ENCODE peak calls at places on chromosomes 11 and 22, in four cellular contexts. K is HFFc6, L is transverse colon, X is A673. H is an unnamed sample.

GRCh38 chr11:1146311-1146864 is 11.4 kb upstream of the MUC5AC start:
- DNase-seq in K (no peak), L (peak), X (no peak), H (no peak)

GRCh38 chr11:3685923-3686322 is 14.7 kb upstream of the CHRNA10 start:
- DNase-seq in K (no peak), L (no peak), X (no peak), H (no peak)

GRCh38 chr11:113651018-113651417 is 55.1 kb downstream of the TMPRSS5 start:
- DNase-seq in K (no peak), L (no peak), X (no peak), H (no peak)

GRCh38 chr11:108790501-108791299 is 125.8 kb downstream of the DDX10 start:
- DNase-seq in K (no peak), L (no peak), X (no peak), H (no peak)

GRCh38 chr11:69280994-69281393 is 13.0 kb upstream of the MYEOV start:
- DNase-seq in K (peak), L (no peak), X (no peak), H (no peak)

GRCh38 chr22:37303821-37304274 is 21.5 kb downstream of the CYTH4 start:
- DNase-seq in K (peak), L (no peak), X (no peak), H (no peak)

GRCh38 chr11:133927690-133928627 is 28.8 kb downstream of the IGSF9B start:
- DNase-seq in K (peak), L (peak), X (peak), H (peak)

GRCh38 chr11:125062196-125062930 is 742 bp upstream of the SLC37A2 start:
- DNase-seq in K (no peak), L (no peak), X (no peak), H (no peak)

GRCh38 chr11:62132689-62133293 is 9.0 kb downstream of the INCENP start:
- DNase-seq in K (no peak), L (no peak), X (no peak), H (no peak)

GRCh38 chr11:8296872-8297271 is 33.2 kb upstream of the LMO1 start:
- DNase-seq in K (no peak), L (no peak), X (no peak), H (no peak)

GRCh38 chr11:109697140-109697843 is 275.3 kb downstream of the C11orf87 start:
- DNase-seq in K (peak), L (no peak), X (peak), H (no peak)

GRCh38 chr11:61955031-61955415 is 4.9 kb downstream of the BEST1 start:
- DNase-seq in K (peak), L (peak), X (peak), H (no peak)

GRCh38 chr11:129881570-129882170 is 13.7 kb downstream of the NFRKB start:
- DNase-seq in K (peak), L (no peak), X (peak), H (peak)

GRCh38 chr11:381501-382072 is 12.3 kb downstream of the B4GALNT4 start:
- DNase-seq in K (no peak), L (no peak), X (no peak), H (no peak)

GRCh38 chr11:72316984-72317383 is 73.0 kb upstream of the PHOX2A start:
- DNase-seq in K (no peak), L (no peak), X (no peak), H (no peak)

GRCh38 chr11:108117746-108118371 is 3.5 kb upstream of the ACAT1 start:
- DNase-seq in K (peak), L (no peak), X (peak), H (no peak)

GRCh38 chr22:41888638-41889200 is 26.2 kb downstream of the SHISA8 start:
- DNase-seq in K (no peak), L (no peak), X (no peak), H (no peak)

GRCh38 chr11:117382746-117383145 is 55.1 kb downstream of the CEP164 start:
- DNase-seq in K (no peak), L (no peak), X (no peak), H (no peak)

GRCh38 chr11:27528711-27529110 is 22.1 kb upstream of the LIN7C start:
- DNase-seq in K (no peak), L (no peak), X (no peak), H (no peak)
- TF ChIP-seq CTCF in K (peak), L (no peak), X (no peak), H (no peak)

DNA sequence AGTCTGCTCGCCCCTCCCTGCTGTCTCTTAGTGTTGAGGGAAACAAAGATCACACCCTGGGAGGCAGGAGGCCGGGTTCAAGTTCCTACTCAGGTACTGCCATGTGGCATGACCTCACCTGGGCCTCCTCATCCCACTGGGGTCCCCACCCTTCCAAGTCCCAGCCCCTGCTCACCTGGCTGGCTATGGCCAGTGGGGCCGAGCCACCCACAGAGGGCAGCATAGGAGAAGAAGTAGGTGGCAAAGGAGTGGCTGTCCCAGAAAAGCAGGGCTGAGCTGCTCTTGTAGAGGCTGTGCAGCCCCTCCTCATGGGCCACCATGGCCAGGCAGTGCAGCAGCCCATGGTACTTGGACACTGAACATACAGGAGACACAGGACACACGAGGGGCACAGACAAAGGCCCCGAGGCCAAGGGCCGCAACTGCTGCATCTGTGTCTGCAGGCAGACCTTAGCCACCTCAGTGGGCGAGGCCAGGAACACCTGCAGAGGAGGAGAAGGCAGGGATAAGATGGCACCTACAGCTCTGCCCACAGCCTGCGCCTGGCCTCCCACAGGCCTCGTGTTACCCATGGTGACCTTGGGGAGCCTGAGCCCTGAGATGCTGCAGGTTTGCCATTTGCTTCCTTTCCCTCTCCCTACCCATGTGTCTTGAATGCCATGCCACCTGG is 50.6 kb upstream of the MPEG1 start:
- DNase-seq in K (no peak), L (peak), X (no peak), H (no peak)
- TF ChIP-seq CTCF in K (no peak), L (peak), X (peak), H (peak)

GRCh38 chr11:47233989-47234668 is 14.5 kb downstream of the ACP2 start:
- DNase-seq in K (peak), L (peak), X (peak), H (no peak)
- TF ChIP-seq CTCF in K (peak), L (peak), X (peak), H (no peak)

GRCh38 chr22:50454556-50455075 is 20.2 kb downstream of the SBF1 start:
- DNase-seq in K (no peak), L (no peak), X (no peak), H (no peak)

GRCh38 chr22:50455201-50455600 is 19.6 kb downstream of the SBF1 start:
- DNase-seq in K (no peak), L (no peak), X (no peak), H (no peak)

GRCh38 chr22:50459016-50459415 is 15.8 kb downstream of the SBF1 start:
- DNase-seq in K (no peak), L (no peak), X (no peak), H (no peak)

GRCh38 chr22:50456026-50456425 is 18.8 kb downstream of the SBF1 start:
- DNase-seq in K (no peak), L (no peak), X (no peak), H (no peak)

DNA sequence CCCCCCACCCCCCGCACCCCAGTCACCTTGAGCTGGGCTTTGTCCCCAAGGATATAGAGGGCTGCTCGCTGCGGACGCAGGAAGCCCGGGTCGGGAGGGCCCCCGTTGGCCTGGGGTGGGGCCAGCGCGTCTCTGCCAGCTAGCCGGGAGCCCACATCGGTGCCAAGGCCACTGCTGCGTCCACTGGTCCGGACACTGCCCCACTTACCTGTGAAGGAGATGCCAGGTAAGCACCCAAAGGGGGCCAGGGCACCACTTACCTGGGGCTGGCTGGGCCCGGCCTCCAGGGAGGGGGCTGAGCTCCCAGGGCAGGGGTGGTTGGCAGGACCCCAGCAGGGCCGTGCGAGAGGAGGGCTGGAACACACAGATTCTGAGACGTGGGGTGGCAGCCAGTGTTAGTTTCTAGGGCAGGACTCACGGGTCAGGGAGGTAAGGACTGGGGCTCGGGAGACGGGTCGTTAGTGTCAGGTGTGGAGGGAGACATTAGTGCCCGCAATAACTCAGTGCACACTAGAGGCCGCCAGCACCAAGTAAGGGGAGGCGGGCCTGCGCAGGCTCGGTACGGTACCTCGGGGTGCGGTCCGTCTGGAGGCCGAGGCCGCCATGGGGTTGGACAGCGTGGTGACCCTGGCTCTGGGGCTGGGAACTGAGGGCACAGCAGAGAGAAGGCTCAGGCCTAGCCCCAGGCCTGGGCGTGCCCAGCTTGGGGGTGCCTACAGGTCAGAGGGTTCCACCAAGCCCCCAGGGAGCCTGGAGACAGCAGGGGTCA is 18.2 kb downstream of the SBF1 start:
- DNase-seq in K (no peak), L (no peak), X (no peak), H (no peak)
- TF ChIP-seq CTCF in K (peak), L (no peak), X (peak), H (peak)

DNA sequence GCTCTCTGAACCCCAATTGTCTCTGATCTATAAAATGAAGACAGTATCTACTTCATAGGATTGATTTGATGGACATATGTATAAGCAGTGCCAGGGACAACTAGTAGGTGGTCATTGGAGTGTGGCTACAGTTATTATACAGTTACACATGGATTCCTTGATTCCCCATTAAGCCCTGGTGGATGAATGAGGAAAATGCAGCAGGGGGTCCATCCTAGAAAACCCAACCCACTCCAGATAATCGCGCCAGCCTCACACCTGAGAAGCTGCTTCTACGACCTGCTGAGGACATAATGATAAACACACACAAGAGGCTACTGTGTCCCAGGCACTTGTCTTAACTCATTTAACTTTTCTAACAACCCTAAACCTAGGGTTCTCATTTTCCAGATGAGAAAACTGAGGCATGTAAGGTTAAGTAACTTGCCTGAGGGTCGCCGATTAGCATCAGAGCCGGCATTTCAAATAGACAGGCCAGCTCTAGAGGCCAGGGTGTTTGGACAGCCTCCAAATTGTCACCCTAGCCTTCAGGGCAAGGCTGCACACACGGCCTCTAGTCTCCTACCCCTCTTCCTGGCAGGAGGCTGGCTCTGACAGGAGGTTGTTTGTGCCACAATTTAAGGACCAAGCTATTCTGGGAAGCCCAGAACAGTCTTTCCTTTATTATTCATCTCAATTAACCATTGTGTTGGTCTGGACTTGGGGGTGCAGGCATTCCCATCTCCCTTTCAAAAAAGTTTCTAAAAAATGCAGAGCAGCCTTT is 3.8 kb upstream of the C11orf91 start:
- DNase-seq in K (no peak), L (no peak), X (no peak), H (no peak)
- TF ChIP-seq CTCF in K (peak), L (no peak), X (no peak), H (peak)

GRCh38 chr11:115926090-115926489 is 421.9 kb upstream of the CADM1 start:
- DNase-seq in K (no peak), L (no peak), X (no peak), H (no peak)

GRCh38 chr11:115924744-115925567 is 420.7 kb upstream of the CADM1 start:
- DNase-seq in K (no peak), L (no peak), X (no peak), H (no peak)

GRCh38 chr11:115925568-115925904 is 421.3 kb upstream of the CADM1 start:
- DNase-seq in K (no peak), L (no peak), X (no peak), H (no peak)

GRCh38 chr11:115927823-115928329 is 423.7 kb upstream of the CADM1 start:
- DNase-seq in K (no peak), L (no peak), X (no peak), H (no peak)

DNA sequence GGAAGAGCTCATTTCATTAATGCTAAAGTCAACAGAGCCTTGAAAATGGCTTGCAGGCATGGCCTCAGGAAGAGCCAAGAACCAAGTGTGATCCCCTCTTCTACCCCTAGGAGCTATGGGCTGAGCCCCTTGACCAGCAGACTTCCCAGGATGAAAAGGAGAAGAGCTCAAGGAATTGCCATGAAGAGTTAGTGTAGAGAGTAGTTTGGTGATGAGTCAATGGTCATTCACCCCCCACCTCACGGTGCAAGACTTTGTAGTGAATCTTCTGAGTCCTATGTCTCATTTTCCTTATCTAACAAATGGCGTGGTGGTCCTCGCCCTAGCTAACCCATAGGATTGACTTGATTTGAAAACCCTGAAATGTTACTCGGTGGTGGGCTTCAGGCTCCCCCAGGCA is 422.4 kb upstream of the CADM1 start:
- DNase-seq in K (no peak), L (no peak), X (no peak), H (no peak)
- TF ChIP-seq CTCF in K (no peak), L (no peak), X (no peak), H (no peak)

DNA sequence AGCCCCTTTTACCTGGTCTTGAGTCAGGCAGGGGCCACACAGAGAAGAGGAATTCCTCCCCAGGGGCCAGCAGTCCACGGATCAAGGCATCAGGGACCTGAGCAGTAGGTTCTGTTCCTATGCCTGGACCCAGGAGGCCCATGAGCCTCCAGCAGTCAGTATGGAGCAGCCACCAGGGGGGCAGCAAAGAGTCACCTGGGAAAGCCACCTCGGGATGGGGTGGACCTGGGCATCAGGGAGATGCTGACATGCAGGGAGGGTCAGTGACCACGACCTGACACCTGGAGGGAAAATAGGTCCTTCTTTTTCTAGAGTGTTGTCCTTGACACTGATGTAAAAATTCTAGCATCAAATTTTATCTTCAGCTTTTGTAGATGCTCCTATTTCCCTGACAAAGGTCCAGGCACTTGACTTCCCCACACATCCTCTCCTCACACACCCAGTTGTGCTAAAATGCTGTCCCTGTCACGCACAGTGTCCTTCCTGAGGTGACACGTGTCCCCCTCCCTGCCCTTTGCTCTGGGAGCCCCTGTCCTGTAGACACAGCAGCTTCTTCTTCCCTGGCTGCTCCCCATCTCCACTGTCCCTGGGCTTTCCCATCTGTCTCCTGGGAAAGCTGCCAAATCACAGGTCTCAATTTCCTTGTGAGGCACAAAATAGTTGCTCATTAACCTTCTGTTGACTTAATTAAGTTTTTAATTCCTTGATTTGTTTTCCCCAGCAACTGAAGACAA is 70.0 kb upstream of the IGLL5 start:
- DNase-seq in K (no peak), L (no peak), X (no peak), H (no peak)
- TF ChIP-seq CTCF in K (no peak), L (no peak), X (no peak), H (no peak)

GRCh38 chr11:13206086-13206640 is 71.4 kb upstream of the BMAL1 start:
- DNase-seq in K (no peak), L (no peak), X (no peak), H (no peak)

GRCh38 chr11:13208921-13209320 is 68.7 kb upstream of the BMAL1 start:
- DNase-seq in K (no peak), L (no peak), X (no peak), H (no peak)

GRCh38 chr11:13205446-13205845 is 72.1 kb upstream of the BMAL1 start:
- DNase-seq in K (no peak), L (no peak), X (peak), H (no peak)

GRCh38 chr11:13207665-13208594 is 69.7 kb upstream of the BMAL1 start:
- DNase-seq in K (peak), L (peak), X (peak), H (no peak)

DNA sequence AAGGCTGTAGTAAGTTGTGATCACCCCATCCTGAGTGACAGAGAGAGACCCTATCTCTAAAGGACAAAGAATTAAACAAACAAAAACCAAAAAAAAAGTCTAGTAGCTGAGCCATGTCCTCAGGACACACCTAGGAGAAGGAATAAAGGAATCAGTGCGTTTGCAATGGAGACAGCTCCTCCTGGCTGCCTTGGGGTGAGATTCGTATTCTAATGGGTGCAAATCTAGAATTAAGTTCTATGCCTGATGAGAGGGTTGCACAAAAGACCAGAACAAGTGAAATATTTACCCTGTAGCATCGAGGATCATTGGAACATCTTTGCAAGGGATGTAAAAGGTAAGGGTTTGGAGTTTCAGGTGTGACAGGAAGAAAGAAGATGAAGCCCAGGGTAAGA is 70.3 kb upstream of the BMAL1 start:
- DNase-seq in K (no peak), L (no peak), X (peak), H (no peak)
- TF ChIP-seq CTCF in K (peak), L (no peak), X (peak), H (peak)

GRCh38 chr22:35719212-35719869 is 1.7 kb downstream of the APOL5 start:
- DNase-seq in K (no peak), L (no peak), X (no peak), H (no peak)
- TF ChIP-seq CTCF in K (no peak), L (no peak), X (peak), H (no peak)

H was measured in progenitor cell of endocrine pancreas.